ENCODE peak calls at places on chromosomes 13 and 19, in ten cellular contexts. B is gastrocnemius medialis, U is K562, G is adrenal gland, C is ovary, J is upper lobe of left lung, V is heart left ventricle, R is stomach, A is transverse colon, P is right lobe of liver. X is an unnamed sample. For H3K9me3, the result is how much of the 10 kb centered on the place peaks cover.

GRCh38 chr19:32498641-32499200 is 82.3 kb upstream of the PDCD5 start:
- DNase-seq in P (no peak), C (no peak), B (no peak), R (no peak), A (no peak), J (no peak), G (no peak), V (no peak), U (no peak), X (no peak)

GRCh38 chr13:58994778-58995177 is 1169.0 kb downstream of the DIAPH3 start:
- DNase-seq in J (no peak), R (no peak), V (no peak), P (no peak), U (no peak), B (no peak), C (no peak), A (no peak), G (no peak), X (no peak)

GRCh38 chr13:99265823-99266426 is 7.7 kb upstream of the GPR18 start:
- DNase-seq in P (no peak), G (no peak), C (no peak), V (no peak), R (no peak), U (peak), J (no peak), A (no peak), B (no peak), X (no peak)

GRCh38 chr19:33391631-33392249 is 18.2 kb downstream of the CEBPG start:
- DNase-seq in C (peak), P (peak), B (no peak), A (no peak), J (no peak), G (no peak), U (no peak), R (no peak), V (peak), X (no peak)

GRCh38 chr13:112256716-112257497 is 119.2 kb upstream of the SPACA7 start:
- DNase-seq in G (no peak), R (no peak), V (no peak), U (no peak), B (no peak), P (no peak), C (no peak), J (no peak), A (no peak), X (no peak)

GRCh38 chr13:76832258-76832988 is 53.8 kb downstream of the KCTD12 start:
- DNase-seq in J (no peak), G (no peak), P (no peak), A (no peak), U (no peak), V (no peak), B (no peak), R (no peak), C (no peak), X (no peak)

GRCh38 chr13:46154136-46154854 is 27.7 kb downstream of the LCP1 start:
- DNase-seq in U (no peak), J (no peak), G (no peak), V (no peak), C (no peak), A (no peak), P (no peak), B (no peak), R (no peak), X (no peak)

GRCh38 chr13:97342136-97342535 is 91.8 kb upstream of the RAP2A start:
- DNase-seq in V (no peak), A (no peak), G (no peak), P (no peak), U (no peak), C (no peak), B (no peak), J (no peak), R (no peak), X (no peak)

GRCh38 chr19:6340493-6341201 is 7.2 kb upstream of the ACER1 start:
- DNase-seq in P (no peak), V (no peak), A (no peak), U (peak), J (no peak), R (no peak), G (no peak), C (no peak), B (no peak), X (no peak)

GRCh38 chr13:94707400-94708021 is 4.8 kb downstream of the SOX21 start:
- DNase-seq in B (no peak), J (no peak), U (peak), A (no peak), R (no peak), G (no peak), P (no peak), V (no peak), C (no peak), X (no peak)

GRCh38 chr13:52868190-52868589 is 19.8 kb upstream of the PCDH8 start:
- DNase-seq in G (no peak), C (no peak), J (no peak), R (no peak), V (no peak), U (no peak), P (no peak), A (no peak), B (no peak), X (no peak)

GRCh38 chr19:41691268-41691970 is 3.3 kb upstream of the CEACAM7 start:
- DNase-seq in A (peak), R (peak), G (no peak), B (no peak), P (no peak), U (peak), J (no peak), C (no peak), V (no peak), X (no peak)

GRCh38 chr13:112928020-112928931 is 40.7 kb upstream of the MCF2L start:
- DNase-seq in V (no peak), J (no peak), G (no peak), R (no peak), U (no peak), A (no peak), C (no peak), B (no peak), P (no peak), X (no peak)

GRCh38 chr13:39603424-39603947 is 493 bp upstream of the LHFPL6 start:
- DNase-seq in R (no peak), B (peak), C (peak), A (peak), J (no peak), G (peak), U (no peak), V (peak), P (peak), X (peak)

GRCh38 chr13:27634791-27635190 is 13.1 kb downstream of the POLR1D start:
- DNase-seq in J (no peak), B (no peak), V (no peak), P (no peak), R (no peak), U (no peak), G (no peak), C (no peak), A (no peak), X (no peak)

GRCh38 chr19:14248578-14249011 is 42.6 kb upstream of the ADGRL1 start:
- DNase-seq in V (peak), P (peak), J (no peak), R (no peak), A (peak), G (no peak), C (peak), B (no peak), U (no peak), X (peak)

GRCh38 chr13:45310341-45311138 is 30.4 kb downstream of the TPT1 start:
- DNase-seq in U (no peak), J (no peak), G (no peak), V (no peak), A (no peak), B (no peak), R (no peak), P (no peak), C (no peak), X (no peak)

GRCh38 chr19:4279530-4280422 is 710 bp downstream of the SHD start:
- DNase-seq in A (no peak), U (no peak), C (no peak), G (no peak), B (no peak), P (no peak), R (no peak), V (no peak), J (no peak), X (no peak)

DNA sequence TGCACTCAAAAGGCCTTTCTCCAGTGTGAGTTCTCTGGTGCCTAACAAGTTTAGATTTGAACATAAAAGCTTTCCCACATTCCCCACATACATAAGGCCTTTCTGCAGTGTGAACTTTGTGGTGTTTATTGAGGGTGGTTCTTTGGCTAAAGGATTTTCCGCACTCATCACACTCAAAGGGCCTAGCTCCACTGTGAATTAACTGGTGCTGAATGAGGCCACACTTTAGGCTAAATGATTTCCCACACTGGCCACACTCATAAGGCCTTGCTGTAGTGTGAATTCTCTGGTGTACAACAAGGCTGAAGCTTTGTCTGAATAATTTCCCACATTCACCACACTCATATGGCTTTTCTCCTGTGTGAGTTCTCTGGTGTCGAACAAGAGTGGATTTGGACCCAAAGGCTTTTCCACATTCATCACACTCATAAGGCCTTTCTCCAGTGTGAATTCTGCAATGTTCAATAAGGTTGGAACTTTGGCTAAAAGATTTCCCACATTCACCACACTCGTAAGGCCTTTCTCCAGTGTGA is 6.2 kb downstream of the ZNF416 start:
- DNase-seq in J (no peak), P (no peak), V (no peak), G (no peak), C (no peak), U (no peak), A (no peak), B (no peak), R (no peak), X (no peak)
- H3K9me3 ChIP-seq in J (half or more), P (under half), V (half or more), G (half or more), C (under half), U (under half), A (half or more), B (under half), R (half or more), X (under half)

GRCh38 chr19:18006895-18007604 is 920 bp upstream of the ARRDC2 start:
- DNase-seq in G (peak), R (peak), P (peak), J (peak), C (peak), U (peak), A (peak), B (peak), V (peak), X (peak)
- H3K4me3 ChIP-seq in G (peak), R (peak), P (peak), J (peak), C (peak), U (peak), A (peak), B (peak), V (peak), X (peak)

GRCh38 chr19:1038995-1039645 is 787 bp upstream of the ABCA7 start:
- DNase-seq in C (no peak), U (no peak), J (no peak), P (peak), A (no peak), B (no peak), R (no peak), V (no peak), G (no peak), X (no peak)

GRCh38 chr19:1037553-1038115 is 2.3 kb upstream of the ABCA7 start:
- DNase-seq in P (peak), J (no peak), A (peak), G (no peak), B (no peak), R (no peak), U (no peak), V (no peak), C (no peak), X (no peak)

GRCh38 chr19:1032264-1032867 is 6.0 kb downstream of the CNN2 start:
- DNase-seq in A (no peak), J (no peak), V (no peak), B (no peak), U (no peak), R (no peak), C (no peak), G (no peak), P (no peak), X (no peak)

GRCh38 chr19:1039646-1040475 is at the start of gene ABCA7:
- DNase-seq in G (peak), J (peak), B (peak), C (peak), U (peak), V (peak), A (peak), R (peak), P (peak), X (peak)

GRCh38 chr19:1035998-1036621 is 3.8 kb upstream of the ABCA7 start:
- DNase-seq in U (peak), J (no peak), V (peak), A (peak), B (no peak), R (no peak), G (no peak), P (peak), C (no peak), X (no peak)
- TF ChIP-seq POLR2A in U (peak), J (no peak), V (no peak), A (no peak), B (no peak), R (no peak), G (no peak), P (no peak), C (no peak), X (no peak)

DNA sequence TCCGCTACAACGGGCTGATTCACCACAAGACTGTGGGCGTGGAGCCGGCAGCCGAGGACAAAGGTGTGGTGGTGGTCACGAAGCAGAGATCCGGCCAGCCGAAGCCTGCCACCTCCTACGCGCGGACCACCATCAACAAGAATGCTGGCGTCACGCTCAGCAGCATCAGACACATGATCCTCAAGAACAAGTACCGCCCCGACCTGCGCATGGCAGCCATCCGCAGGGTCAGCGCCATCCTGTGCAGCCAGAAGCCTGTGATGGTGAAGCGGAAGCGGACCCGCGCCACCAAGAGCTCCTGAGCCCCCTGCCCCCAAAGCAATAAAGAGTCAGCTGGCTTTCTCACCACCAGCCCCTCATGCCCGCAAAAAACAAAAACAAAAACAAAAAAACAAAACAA is 34.4 kb downstream of the ZNF44 start:
- DNase-seq in U (no peak), J (no peak), V (no peak), A (no peak), P (no peak), C (no peak), G (no peak), B (no peak), R (no peak), X (peak)
- H3K9me3 ChIP-seq in U (under half), J (under half), V (under half), A (under half), P (under half), C (under half), G (under half), B (under half), R (half or more), X (under half)

X was measured in testis.